ENCODE peak calls at places on chromosomes 13 and 19, in five cellular contexts. A, Z, W, P and O are unnamed samples.

GRCh38 chr13:50129065-50129922 is 114.0 kb downstream of the KCNRG start:
- DNase-seq in A (no peak), Z (no peak), W (peak), P (no peak), O (peak)

GRCh38 chr13:34345601-34345939 is 527.6 kb downstream of the RFC3 start:
- DNase-seq in A (no peak), Z (no peak), W (no peak), P (no peak), O (no peak)

GRCh38 chr19:572891-573825 is 762 bp downstream of the BSG start:
- DNase-seq in A (peak), Z (peak), W (no peak), P (peak), O (peak)

GRCh38 chr19:41734585-41734984 is 20.7 kb upstream of the CEACAM6 start:
- DNase-seq in A (no peak), Z (no peak), W (no peak), P (no peak), O (no peak)

GRCh38 chr19:14477417-14478112 is 2.4 kb upstream of the PTGER1 start:
- DNase-seq in A (no peak), Z (no peak), W (no peak), P (no peak), O (peak)

GRCh38 chr19:55641376-55642152 is 762 bp downstream of the ZNF580 start:
- DNase-seq in A (peak), Z (peak), W (no peak), P (no peak), O (no peak)

GRCh38 chr13:40484981-40485380 is 181.5 kb downstream of the FOXO1 start:
- DNase-seq in A (peak), Z (no peak), W (no peak), P (no peak), O (no peak)

GRCh38 chr19:10686661-10687517 is 14.3 kb upstream of the QTRT1 start:
- DNase-seq in A (no peak), Z (no peak), W (peak), P (peak), O (peak)

GRCh38 chr13:30526612-30527217 is 61.0 kb upstream of the HMGB1 start:
- DNase-seq in A (no peak), Z (no peak), W (no peak), P (peak), O (peak)

GRCh38 chr19:23281663-23282276 is 31.6 kb upstream of the ZNF724 start:
- DNase-seq in A (no peak), Z (no peak), W (no peak), P (no peak), O (no peak)

GRCh38 chr19:34241513-34242337 is 12.6 kb upstream of the GARRE1 start:
- DNase-seq in A (no peak), Z (peak), W (no peak), P (no peak), O (no peak)

GRCh38 chr19:5138606-5139594 is 170.0 kb downstream of the KDM4B start:
- DNase-seq in A (peak), Z (peak), W (peak), P (peak), O (peak)

GRCh38 chr13:110028311-110028710 is 241.9 kb upstream of the IRS2 start:
- DNase-seq in A (no peak), Z (no peak), W (no peak), P (no peak), O (no peak)

GRCh38 chr13:24119593-24120508 is 40.7 kb upstream of the SPATA13 start:
- DNase-seq in A (no peak), Z (no peak), W (no peak), P (no peak), O (no peak)

GRCh38 chr13:68927387-68928026 is 1180.1 kb upstream of the ATXN8OS start:
- DNase-seq in A (peak), Z (peak), W (no peak), P (no peak), O (no peak)

GRCh38 chr19:3285647-3286176 is 61.3 kb downstream of the CELF5 start:
- DNase-seq in A (no peak), Z (no peak), W (no peak), P (no peak), O (peak)

GRCh38 chr13:20494656-20495055 is 31.0 kb downstream of the CRYL1 start:
- DNase-seq in A (no peak), Z (no peak), W (peak), P (no peak), O (no peak)

GRCh38 chr13:30792257-30793000 is 57.1 kb downstream of the ALOX5AP start:
- DNase-seq in A (peak), Z (no peak), W (peak), P (peak), O (peak)

GRCh38 chr13:36329355-36329754 is 16.8 kb downstream of the SPART start:
- DNase-seq in A (peak), Z (no peak), W (no peak), P (no peak), O (no peak)

GRCh38 chr19:29731331-29731850 is 16.3 kb upstream of the C19orf12 start:
- DNase-seq in A (no peak), Z (no peak), W (no peak), P (no peak), O (no peak)

GRCh38 chr19:32251634-32252332 is 93.6 kb upstream of the ZNF507 start:
- DNase-seq in A (no peak), Z (no peak), W (no peak), P (no peak), O (no peak)

GRCh38 chr13:40190656-40191100 is 475.8 kb downstream of the FOXO1 start:
- DNase-seq in A (peak), Z (peak), W (peak), P (peak), O (peak)

GRCh38 chr19:402786-403185 is 6.2 kb downstream of the C2CD4C start:
- DNase-seq in A (no peak), Z (no peak), W (no peak), P (no peak), O (no peak)

GRCh38 chr19:13985771-13986347 is 20.3 kb downstream of the RFX1 start:
- DNase-seq in A (no peak), Z (no peak), W (no peak), P (no peak), O (no peak)

GRCh38 chr19:14516048-14516534 is 2.1 kb downstream of the DNAJB1 start:
- DNase-seq in A (no peak), Z (no peak), W (no peak), P (no peak), O (no peak)

GRCh38 chr19:12723383-12723642 is 419 bp downstream of the TNPO2 start:
- DNase-seq in A (peak), Z (no peak), W (no peak), P (no peak), O (no peak)

GRCh38 chr19:22532388-22533310 is 101.5 kb upstream of the ZNF492 start:
- DNase-seq in A (no peak), Z (no peak), W (no peak), P (no peak), O (peak)

GRCh38 chr13:44449999-44450821 is 76.6 kb downstream of the SERP2 start:
- DNase-seq in A (peak), Z (no peak), W (peak), P (no peak), O (no peak)

GRCh38 chr13:34416833-34417425 is 525.1 kb upstream of the NBEA start:
- DNase-seq in A (no peak), Z (no peak), W (no peak), P (no peak), O (peak)

GRCh38 chr19:14136509-14137281 is at the start of gene ASF1B:
- DNase-seq in A (peak), Z (peak), W (peak), P (peak), O (peak)

GRCh38 chr19:19062454-19063182 is 1.2 kb upstream of the SLC25A42 start:
- DNase-seq in A (peak), Z (peak), W (peak), P (peak), O (no peak)

GRCh38 chr19:3942790-3943409 is 10.0 kb downstream of the NMRK2 start:
- DNase-seq in A (peak), Z (no peak), W (peak), P (no peak), O (no peak)

GRCh38 chr19:33194884-33195710 is 967 bp downstream of the LRP3 start:
- DNase-seq in A (peak), Z (no peak), W (no peak), P (no peak), O (peak)

GRCh38 chr13:33550885-33551284 is 265.3 kb upstream of the STARD13 start:
- DNase-seq in A (no peak), Z (peak), W (no peak), P (no peak), O (no peak)

GRCh38 chr13:96816261-96816660 is 178.0 kb downstream of the OXGR1 start:
- DNase-seq in A (peak), Z (no peak), W (no peak), P (peak), O (no peak)

GRCh38 chr19:45884682-45885555 is 1.0 kb downstream of the IRF2BP1 start:
- DNase-seq in A (no peak), Z (peak), W (no peak), P (no peak), O (peak)

GRCh38 chr13:74129500-74130144 is 4.6 kb downstream of the KLF12 start:
- DNase-seq in A (peak), Z (peak), W (no peak), P (no peak), O (peak)

GRCh38 chr13:90098580-90098979 is 1248.9 kb upstream of the MIR17HG start:
- DNase-seq in A (no peak), Z (no peak), W (no peak), P (no peak), O (no peak)